ENCODE peak calls at places on chromosome 12, in seven cellular contexts. S is right cardiac atrium, M is right lobe of liver, N is breast epithelium, Y is stomach, V is IMR-90, O is HCT116. A is an unnamed sample. For H3K9me3, the result is how much of the 10 kb centered on the place peaks cover.

GRCh38 chr12:117590999-117591398 is 229.6 kb upstream of the NOS1 start:
- DNase-seq in Y (no peak), V (no peak), M (no peak), S (no peak), O (no peak), N (no peak), A (no peak)

GRCh38 chr12:49647827-49648721 is 24.7 kb downstream of the PRPF40B start:
- DNase-seq in N (no peak), S (no peak), V (no peak), Y (no peak), O (no peak), M (no peak), A (no peak)

GRCh38 chr12:2997989-2998670 is 38.9 kb downstream of the TEAD4 start:
- DNase-seq in O (no peak), S (no peak), Y (no peak), M (no peak), V (no peak), N (no peak), A (no peak)

GRCh38 chr12:94172031-94172430 is 23.7 kb downstream of the PLXNC1 start:
- DNase-seq in S (no peak), M (no peak), V (peak), N (no peak), Y (no peak), O (no peak), A (no peak)

GRCh38 chr12:59843260-59843843 is 247.5 kb downstream of the SLC16A7 start:
- DNase-seq in N (no peak), O (no peak), V (no peak), Y (no peak), S (no peak), M (no peak), A (no peak)

GRCh38 chr12:62605972-62606371 is 139.3 kb downstream of the MON2 start:
- DNase-seq in N (no peak), O (no peak), V (no peak), M (no peak), Y (no peak), S (no peak), A (no peak)

GRCh38 chr12:63916561-63917476 is 72.3 kb downstream of the SRGAP1 start:
- DNase-seq in M (no peak), S (no peak), Y (no peak), N (no peak), O (no peak), V (peak), A (no peak)

GRCh38 chr12:39807043-39807442 is 187.4 kb upstream of the ABCD2 start:
- DNase-seq in O (peak), Y (no peak), N (no peak), S (no peak), M (no peak), V (no peak), A (no peak)

GRCh38 chr12:19572920-19573558 is 133.7 kb downstream of the AEBP2 start:
- DNase-seq in Y (no peak), M (no peak), V (peak), S (no peak), N (no peak), O (peak), A (no peak)

GRCh38 chr12:67760586-67761275 is 112.2 kb downstream of the DYRK2 start:
- DNase-seq in V (peak), Y (no peak), M (no peak), O (no peak), S (no peak), N (no peak), A (no peak)

GRCh38 chr12:3148366-3149000 is 71.3 kb downstream of the TSPAN9 start:
- DNase-seq in Y (no peak), M (no peak), S (peak), V (peak), N (no peak), O (no peak), A (no peak)

GRCh38 chr12:105978686-105979085 is 160.1 kb downstream of the NUAK1 start:
- DNase-seq in M (no peak), Y (no peak), S (no peak), O (no peak), V (no peak), N (no peak), A (no peak)

GRCh38 chr12:64532734-64533351 is 77.5 kb upstream of the RASSF3 start:
- DNase-seq in O (no peak), N (no peak), M (no peak), Y (no peak), S (no peak), V (no peak), A (no peak)

GRCh38 chr12:106288510-106289195 is 13.9 kb upstream of the TCP11L2 start:
- DNase-seq in O (peak), M (no peak), Y (no peak), S (no peak), N (no peak), V (peak), A (no peak)

GRCh38 chr12:70449074-70449757 is 83.1 kb downstream of the KCNMB4 start:
- DNase-seq in S (no peak), O (peak), V (peak), Y (no peak), M (no peak), N (no peak), A (no peak)

GRCh38 chr12:130281157-130281799 is 56.4 kb upstream of the PIWIL1 start:
- DNase-seq in N (no peak), O (no peak), Y (no peak), M (peak), S (no peak), V (no peak), A (no peak)

GRCh38 chr12:19643635-19644034 is 204.3 kb downstream of the AEBP2 start:
- DNase-seq in N (no peak), Y (no peak), S (no peak), O (peak), V (peak), M (no peak), A (no peak)

GRCh38 chr12:104357431-104357952 is 54.0 kb downstream of the EID3 start:
- DNase-seq in O (no peak), Y (no peak), M (no peak), S (no peak), N (no peak), V (peak), A (no peak)

GRCh38 chr12:53062011-53062961 is 12.4 kb downstream of the TNS2 start:
- DNase-seq in S (peak), Y (no peak), M (no peak), O (no peak), N (no peak), V (no peak), A (no peak)

GRCh38 chr12:47766496-47767196 is 6.4 kb upstream of the SLC48A1 start:
- DNase-seq in V (no peak), S (no peak), O (no peak), Y (no peak), N (no peak), M (no peak), A (no peak)

GRCh38 chr12:42823679-42824078 is 234.1 kb upstream of the PRICKLE1 start:
- DNase-seq in Y (no peak), N (no peak), V (no peak), O (no peak), M (no peak), S (no peak), A (no peak)

GRCh38 chr12:12788675-12789368 is 3.4 kb downstream of the APOLD1 start:
- DNase-seq in Y (peak), M (peak), O (peak), S (peak), V (peak), N (peak), A (peak)

GRCh38 chr12:68904351-68904982 is 28.5 kb downstream of the CPM start:
- DNase-seq in N (no peak), M (no peak), O (no peak), S (no peak), Y (no peak), V (peak), A (no peak)

GRCh38 chr12:15497621-15498285 is 175.4 kb downstream of the PTPRO start:
- DNase-seq in S (no peak), M (no peak), Y (no peak), V (no peak), N (no peak), O (no peak), A (no peak)

GRCh38 chr12:124720687-124721500 is 142.8 kb downstream of the SCARB1 start:
- DNase-seq in S (peak), O (no peak), N (peak), M (peak), Y (peak), V (peak), A (no peak)

GRCh38 chr12:20505056-20505455 is 136.7 kb downstream of the PDE3A start:
- DNase-seq in Y (no peak), S (no peak), O (no peak), V (peak), M (no peak), N (no peak), A (no peak)

GRCh38 chr12:22275847-22276246 is 58.7 kb downstream of the ST8SIA1 start:
- DNase-seq in V (peak), N (peak), S (peak), Y (peak), M (no peak), O (no peak), A (no peak)

GRCh38 chr12:112011685-112012084 is 1.3 kb downstream of the TMEM116 start:
- DNase-seq in M (no peak), N (no peak), S (peak), Y (no peak), V (no peak), O (no peak), A (no peak)
- H3K9me3 ChIP-seq in M (under half), N (under half), S (under half), Y (under half), V (under half), O (under half), A (under half)

GRCh38 chr12:34395056-34396005 is 373.0 kb downstream of the ALG10 start:
- DNase-seq in O (no peak), S (peak), M (peak), V (no peak), N (peak), Y (peak), A (peak)
- H3K9me3 ChIP-seq in O (under half), S (under half), M (under half), V (half or more), N (half or more), Y (under half), A (under half)

GRCh38 chr12:38151991-38152700 is 164.4 kb upstream of the ALG10B start:
- DNase-seq in V (no peak), Y (no peak), N (peak), M (no peak), O (no peak), S (peak), A (no peak)

GRCh38 chr12:38153737-38154061 is 162.9 kb upstream of the ALG10B start:
- DNase-seq in Y (no peak), O (no peak), V (no peak), M (no peak), S (no peak), N (no peak), A (no peak)

GRCh38 chr12:38152816-38153736 is 163.5 kb upstream of the ALG10B start:
- DNase-seq in N (peak), S (peak), M (no peak), V (no peak), Y (no peak), O (no peak), A (no peak)

GRCh38 chr12:38144601-38145436 is 171.8 kb upstream of the ALG10B start:
- DNase-seq in O (no peak), S (peak), N (no peak), Y (no peak), M (no peak), V (no peak), A (no peak)

GRCh38 chr12:38149395-38150073 is 167.0 kb upstream of the ALG10B start:
- DNase-seq in S (peak), Y (no peak), M (no peak), N (no peak), O (peak), V (no peak), A (no peak)
- H3K9me3 ChIP-seq in S (under half), Y (under half), M (under half), N (under half), O (under half), V (under half), A (under half)

DNA sequence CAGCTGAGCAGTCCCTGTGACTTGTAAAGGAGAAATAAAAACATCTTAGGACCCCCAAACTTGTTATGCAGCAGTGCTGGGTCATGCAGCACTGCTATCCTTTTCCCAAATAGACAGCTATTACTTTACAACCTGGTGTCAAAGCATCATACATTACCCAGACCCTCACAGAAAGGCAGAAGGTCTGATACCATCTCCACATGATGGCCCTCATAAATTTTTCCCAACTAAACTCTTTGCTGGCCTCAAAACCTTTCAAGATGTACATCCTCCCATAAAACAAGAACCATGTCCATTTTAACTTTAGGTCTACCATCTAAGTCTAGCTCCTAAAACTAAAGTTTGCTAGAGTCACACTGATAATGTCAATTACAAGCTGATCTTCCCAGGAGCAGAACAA is 8.7 kb upstream of the RESF1 start:
- DNase-seq in N (no peak), O (no peak), S (no peak), Y (no peak), V (no peak), M (no peak), A (no peak)
- H3K9me3 ChIP-seq in N (under half), O (under half), S (under half), Y (under half), V (under half), M (under half), A (under half)

A was measured in T-helper 17 cell.